ENCODE peak calls at places on chromosomes 13 and 19, in seven cellular contexts. A is astrocyte, O is kidney epithelial cell, R is endothelial cell of umbilical vein, D is cardiac muscle cell, I is adrenal gland, F is IMR-90. E is an unnamed sample.

GRCh38 chr19:42283248-42284065 is 14.4 kb downstream of the CIC start:
- DNase-seq in I (peak; percentile 97), O (no peak), F (peak; percentile 87), R (peak; percentile 95), D (peak; percentile 97), A (peak; percentile 75), E (peak; percentile 93)

GRCh38 chr19:10871711-10872550 is 578 bp downstream of the CARM1 start:
- DNase-seq in O (no peak), I (peak; percentile 47), F (no peak), R (peak; percentile 12), D (peak; percentile 60), A (no peak), E (no peak)

GRCh38 chr19:10424011-10424637 is 3.8 kb downstream of the PDE4A start:
- DNase-seq in A (peak; percentile 38), O (no peak), F (peak; percentile 68), I (peak; percentile 84), R (peak; percentile 73), D (peak; percentile 84), E (peak; percentile 40)

GRCh38 chr13:29758591-29759114 is 91.8 kb downstream of the UBL3 start:
- DNase-seq in F (no peak), O (no peak), A (no peak), R (no peak), I (peak; percentile 59), D (no peak), E (peak; percentile 17)

GRCh38 chr19:14078406-14078805 is 5.8 kb downstream of the MISP3 start:
- DNase-seq in R (no peak), F (peak; percentile 38), I (no peak), O (no peak), A (no peak), D (no peak), E (no peak)

GRCh38 chr13:61123533-61124269 is 291.9 kb downstream of the PCDH20 start:
- DNase-seq in F (no peak), R (no peak), O (no peak), D (peak; percentile 2), A (no peak), I (no peak), E (no peak)

GRCh38 chr19:15340086-15340485 is 7.7 kb upstream of the BRD4 start:
- DNase-seq in I (peak; percentile 51), A (no peak), D (no peak), F (no peak), O (no peak), R (no peak), E (no peak)

GRCh38 chr13:85093808-85094207 is 705.4 kb downstream of the SLITRK6 start:
- DNase-seq in R (no peak), I (peak; percentile 78), A (peak; percentile 8), D (no peak), F (no peak), O (no peak), E (peak; percentile 28)

GRCh38 chr19:7336321-7336973 is 12.3 kb upstream of the ARHGEF18 start:
- DNase-seq in O (no peak), F (no peak), R (no peak), A (no peak), I (peak; percentile 39), D (no peak), E (no peak)

GRCh38 chr19:3284759-3285646 is 60.5 kb downstream of the CELF5 start:
- DNase-seq in O (no peak), A (peak; percentile 1), F (peak; percentile 37), R (peak; percentile 22), D (peak; percentile 100), I (peak; percentile 37), E (peak; percentile 80)

GRCh38 chr13:97185291-97185690 is 36.8 kb upstream of the MBNL2 start:
- DNase-seq in O (no peak), A (no peak), D (no peak), R (no peak), I (no peak), F (no peak), E (no peak)

GRCh38 chr19:10152100-10152499 is 32.4 kb upstream of the EIF3G start:
- DNase-seq in F (no peak), I (no peak), D (no peak), O (no peak), A (no peak), R (no peak), E (no peak)

GRCh38 chr13:76879211-76879875 is 6.9 kb downstream of the KCTD12 start:
- DNase-seq in O (no peak), A (peak; percentile 64), I (peak; percentile 66), R (peak; percentile 96), F (peak; percentile 70), D (no peak), E (peak; percentile 81)

GRCh38 chr19:18711893-18712292 is 28.4 kb downstream of the CRTC1 start:
- DNase-seq in A (no peak), D (no peak), I (no peak), F (no peak), R (no peak), O (no peak), E (no peak)

GRCh38 chr19:5642204-5642603 is 19.3 kb downstream of the SAFB start:
- DNase-seq in R (no peak), D (no peak), I (peak; percentile 82), A (no peak), F (no peak), O (no peak), E (no peak)
- H3K36me3 ChIP-seq in R (peaks cover 15% of the 10 kb centered on the region), D (peaks cover 51% of the 10 kb centered on the region), I (no peaks in the 10 kb centered on the region), A (peaks cover 33% of the 10 kb centered on the region), F (peaks cover 38% of the 10 kb centered on the region), O (peaks cover 3% of the 10 kb centered on the region), E (peaks cover 16% of the 10 kb centered on the region)

GRCh38 chr13:20567881-20568528 is 1.0 kb downstream of the IFT88 start:
- DNase-seq in O (no peak), I (peak; percentile 6), F (no peak), D (no peak), R (peak; percentile 20), A (no peak), E (no peak)

GRCh38 chr13:20566424-20566916 is 487 bp upstream of the IFT88 start:
- DNase-seq in R (no peak), F (peak; percentile 85), D (no peak), O (peak; percentile 43), A (peak; percentile 76), I (peak; percentile 78), E (peak; percentile 83)

GRCh38 chr13:20570540-20570939 is 3.6 kb downstream of the IFT88 start:
- DNase-seq in F (peak; percentile 49), O (no peak), R (no peak), D (no peak), A (no peak), I (no peak), E (no peak)

GRCh38 chr13:20565120-20565736 is 1.7 kb upstream of the IFT88 start:
- DNase-seq in F (no peak), O (no peak), R (peak; percentile 10), A (no peak), I (no peak), D (no peak), E (peak; percentile 26)

DNA sequence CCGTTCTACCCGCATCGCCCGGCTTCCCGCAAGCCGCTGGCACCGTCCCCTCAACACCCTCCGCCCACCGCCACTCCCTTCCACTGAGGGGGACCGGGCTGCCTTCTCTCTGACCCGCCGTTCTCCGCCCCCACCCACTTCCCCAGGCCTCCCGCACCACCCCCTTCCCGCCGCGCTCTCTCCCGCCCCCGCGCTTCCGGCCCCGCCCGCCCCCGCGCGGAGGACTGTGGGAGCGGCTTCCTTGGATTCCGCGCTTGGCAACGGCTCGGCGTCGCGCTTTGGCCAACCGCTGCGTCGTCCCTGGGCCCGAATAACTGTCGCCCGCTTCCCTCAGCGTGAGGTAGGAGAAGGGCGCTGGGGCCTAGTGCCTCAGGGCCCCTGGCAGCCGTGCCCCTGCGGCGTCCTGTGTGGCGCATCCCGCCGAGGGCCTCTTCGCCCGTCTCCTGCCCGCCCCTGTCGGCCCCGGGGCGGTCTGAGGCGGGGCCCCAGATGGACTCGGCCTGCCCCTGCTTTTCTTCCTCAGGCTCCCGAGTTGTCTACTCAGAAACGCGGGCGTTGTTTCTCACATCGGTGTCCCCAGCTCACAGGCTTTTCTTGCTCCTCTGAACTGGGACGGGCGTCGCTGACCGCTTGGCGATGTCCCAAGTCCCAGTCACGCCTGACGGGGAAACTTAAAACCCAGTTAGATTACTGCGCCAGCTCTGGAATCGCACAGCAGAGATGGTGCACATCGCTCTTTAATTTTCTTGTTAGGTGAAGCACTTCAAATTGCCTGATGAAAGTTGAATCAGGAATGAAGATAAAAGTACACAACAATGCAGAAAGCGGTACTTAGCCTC is at the start of gene IFT88:
- DNase-seq in O (peak; percentile 38), F (peak; percentile 85), R (peak; percentile 90), D (peak; percentile 95), A (peak; percentile 78), I (peak; percentile 91), E (peak; percentile 60)
- TF ChIP-seq CTCF in O (no peak), F (no peak), R (no peak), D (no peak), A (no peak), I (no peak), E (no peak)

DNA sequence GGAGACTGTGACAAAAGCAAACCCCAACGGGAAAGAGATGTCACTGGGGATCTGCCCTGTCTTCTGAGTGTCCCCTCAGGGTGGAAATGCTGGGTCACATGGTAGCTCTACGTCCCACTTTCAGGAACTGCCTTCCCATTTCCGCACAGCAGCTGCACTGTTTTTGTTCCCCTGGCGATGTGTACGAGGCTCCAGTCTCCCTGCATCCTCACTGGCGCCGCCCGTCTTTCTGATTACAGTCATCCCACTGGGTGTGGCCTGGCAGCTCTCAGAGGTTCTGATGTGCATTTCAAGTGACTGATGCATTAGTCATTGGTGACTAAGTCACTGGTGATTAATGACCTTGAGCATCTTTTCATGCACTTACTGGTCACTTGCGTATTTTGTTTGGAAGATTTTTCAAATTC is 21.2 kb downstream of the PCID2 start:
- DNase-seq in A (peak; percentile 99), F (peak; percentile 100), O (peak; percentile 99), I (peak; percentile 97), D (no peak), R (peak; percentile 96), E (peak; percentile 99)
- H3K4me3 ChIP-seq in A (peak overlapping the region; percentile 58), F (peak overlapping the region; percentile 7), O (no peak overlapping the region), I (no peak overlapping the region), D (no peak overlapping the region), R (peak overlapping the region; percentile 29), E (no peak overlapping the region)

DNA sequence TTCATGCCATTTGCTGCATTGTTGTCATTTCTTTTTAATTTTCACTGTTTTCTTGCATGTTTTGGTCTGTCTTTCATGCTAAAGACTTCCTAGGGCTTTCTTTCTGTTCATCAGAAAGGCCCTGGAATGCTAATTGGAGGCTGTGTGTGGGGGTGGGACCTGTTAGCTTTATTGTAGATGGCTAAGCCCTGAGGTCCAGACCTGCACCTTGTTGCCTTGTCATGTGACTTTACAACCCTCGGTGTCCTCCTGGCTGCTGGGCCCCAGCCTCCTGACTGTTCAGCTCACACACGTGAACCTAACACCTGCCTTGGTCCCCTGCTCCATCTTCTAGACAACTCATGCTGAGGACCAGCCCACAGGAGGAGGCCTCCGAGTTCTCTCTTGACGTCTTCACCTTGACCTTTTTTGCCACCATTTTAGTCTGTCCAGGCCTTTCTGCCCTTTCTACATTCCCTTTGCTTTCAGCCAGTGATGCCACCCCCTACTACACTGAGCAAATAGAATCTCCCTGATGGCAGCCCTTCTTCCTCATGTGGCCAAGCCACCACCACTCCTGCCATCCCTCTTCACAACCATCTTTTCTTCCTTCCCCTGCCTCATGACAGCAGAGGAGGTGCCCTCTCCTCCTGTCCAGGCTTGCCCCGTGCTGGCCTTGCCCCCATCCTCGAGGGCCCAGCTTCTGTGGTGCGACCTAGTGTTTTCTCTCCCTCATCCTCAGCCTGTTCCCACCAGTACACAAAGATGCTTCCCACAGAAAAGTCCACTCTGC is 41.4 kb upstream of the GPI start:
- DNase-seq in F (no peak), D (no peak), R (no peak), A (no peak), I (no peak), O (no peak), E (no peak)
- H3K36me3 ChIP-seq in F (peaks cover 22% of the 10 kb centered on the region), D (peaks cover 19% of the 10 kb centered on the region), R (peaks cover 7% of the 10 kb centered on the region), A (peaks cover 6% of the 10 kb centered on the region), I (no peaks in the 10 kb centered on the region), O (no peaks in the 10 kb centered on the region), E (peaks cover 7% of the 10 kb centered on the region)

E was measured in bronchial epithelial cell.